ENCODE peak calls at places on chromosomes 2 and 18, in six cellular contexts. P, N, L, R, M and O are unnamed samples.
A peak's percentile ranks its signal among the peaks of the same experiment; 100 is the strongest.

GRCh38 chr2:217445726-217446125 is 557.1 kb downstream of the TNS1 start:
- DNase-seq in L (no peak), N (no peak), R (no peak), P (peak; percentile 64), M (no peak), O (no peak)

GRCh38 chr18:23838801-23839366 is 149.6 kb downstream of the LAMA3 start:
- DNase-seq in R (no peak), N (no peak), L (no peak), P (no peak), M (no peak), O (no peak)

GRCh38 chr2:98013407-98014042 is 17.8 kb upstream of the TMEM131 start:
- DNase-seq in L (no peak), P (no peak), M (no peak), N (no peak), R (no peak), O (no peak)

GRCh38 chr2:203599509-203599908 is 64.4 kb upstream of the RAPH1 start:
- DNase-seq in R (no peak), N (no peak), L (no peak), P (no peak), M (no peak), O (no peak)

GRCh38 chr2:12050381-12050780 is 303.9 kb downstream of the LPIN1 start:
- DNase-seq in L (no peak), M (no peak), R (no peak), P (no peak), N (no peak), O (no peak)

GRCh38 chr2:109185338-109185737 is 56.3 kb downstream of the SH3RF3 start:
- DNase-seq in P (no peak), L (peak; percentile 82), N (no peak), R (no peak), M (no peak), O (no peak)

GRCh38 chr2:201579536-201579935 is 63.8 kb downstream of the TMEM237 start:
- DNase-seq in N (no peak), M (no peak), P (no peak), R (no peak), L (no peak), O (no peak)

GRCh38 chr2:150142561-150142960 is 344.9 kb downstream of the RND3 start:
- DNase-seq in P (no peak), N (no peak), M (no peak), L (no peak), R (no peak), O (no peak)

GRCh38 chr2:168529054-168529833 is 73.2 kb downstream of the CERS6 start:
- DNase-seq in R (no peak), N (no peak), P (no peak), M (no peak), L (no peak), O (no peak)

GRCh38 chr2:8576525-8577157 is 105.2 kb upstream of the ID2 start:
- DNase-seq in N (peak; percentile 71), P (no peak), M (no peak), R (no peak), L (peak; percentile 68), O (no peak)

GRCh38 chr2:173963323-173963816 is 1.8 kb downstream of the SP3 start:
- DNase-seq in M (no peak), R (no peak), N (peak; percentile 79), L (peak; percentile 67), P (no peak), O (no peak)

GRCh38 chr2:152415811-152416210 is 80.8 kb downstream of the FMNL2 start:
- DNase-seq in P (peak; percentile 55), M (no peak), N (no peak), L (no peak), R (no peak), O (no peak)

GRCh38 chr18:77057043-77057442 is 75.5 kb downstream of the MBP start:
- DNase-seq in R (peak; percentile 74), P (no peak), M (no peak), L (no peak), N (no peak), O (no peak)

GRCh38 chr2:53610260-53610659 is 157.3 kb upstream of the CHAC2 start:
- DNase-seq in P (no peak), N (no peak), L (no peak), M (no peak), R (no peak), O (no peak)

GRCh38 chr2:1641498-1641897 is 102.8 kb downstream of the PXDN start:
- DNase-seq in M (no peak), L (peak; percentile 52), N (no peak), R (no peak), P (no peak), O (no peak)

GRCh38 chr2:67485431-67485830 is 88.3 kb downstream of the ETAA1 start:
- DNase-seq in P (no peak), R (no peak), L (no peak), N (no peak), M (no peak), O (no peak)

GRCh38 chr18:47935321-47935720 is 4.9 kb upstream of the SMAD2 start:
- DNase-seq in M (no peak), R (no peak), P (no peak), N (no peak), L (no peak), O (no peak)

GRCh38 chr2:27353762-27354596 is 2.6 kb downstream of the GTF3C2 start:
- DNase-seq in N (no peak), L (no peak), P (no peak), R (no peak), M (no peak), O (no peak)

GRCh38 chr2:221554769-221555510 is 17.2 kb downstream of the EPHA4 start:
- DNase-seq in P (no peak), M (no peak), N (no peak), L (no peak), R (peak; percentile 8), O (peak; percentile 30)

GRCh38 chr2:221552282-221552681 is 19.8 kb downstream of the EPHA4 start:
- DNase-seq in R (peak; percentile 19), N (no peak), L (no peak), P (no peak), M (no peak), O (no peak)

GRCh38 chr2:221551864-221552263 is 20.2 kb downstream of the EPHA4 start:
- DNase-seq in P (no peak), R (no peak), N (no peak), M (no peak), L (no peak), O (no peak)

GRCh38 chr2:221555511-221555845 is 16.6 kb downstream of the EPHA4 start:
- DNase-seq in R (no peak), M (no peak), L (no peak), P (no peak), N (no peak), O (no peak)

DNA sequence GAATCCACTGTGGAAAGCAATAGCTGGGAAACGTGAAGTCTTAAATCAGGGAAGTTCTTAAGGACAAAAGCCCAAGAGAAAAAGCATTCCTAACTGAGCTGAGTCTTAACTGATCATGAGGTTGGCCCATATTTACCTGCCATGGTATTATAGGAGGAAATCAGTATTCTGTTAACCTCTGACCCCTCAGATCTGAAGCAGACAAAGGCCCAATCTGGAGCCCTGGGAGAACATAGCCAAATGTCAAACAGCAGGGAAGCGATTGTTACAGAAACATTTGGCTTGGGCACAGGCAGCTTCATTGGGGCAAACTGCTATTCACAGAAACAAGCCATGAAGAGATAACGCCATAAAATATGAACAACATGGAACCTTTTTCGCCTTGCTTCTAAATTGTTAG is 18.8 kb downstream of the EPHA4 start:
- DNase-seq in N (no peak), L (no peak), M (no peak), P (no peak), R (no peak), O (no peak)
- H3K4me1 ChIP-seq in N (peaks cover 16% of the 10 kb centered on the region), L (peaks cover 22% of the 10 kb centered on the region), M (no peaks in the 10 kb centered on the region), P (peaks cover 13% of the 10 kb centered on the region), R (peaks cover 9% of the 10 kb centered on the region), O (no peaks in the 10 kb centered on the region)

GRCh38 chr2:240564571-240565266 is 3.6 kb upstream of the RNPEPL1 start:
- DNase-seq in M (no peak), L (no peak), P (no peak), R (no peak), N (peak; percentile 59), O (peak; percentile 56)
- TF ChIP-seq CTCF in M (no peak), L (no peak), P (no peak), R (no peak), N (no peak), O (no peak)

GRCh38 chr2:233832869-233833812 is 21.2 kb downstream of the HJURP start:
- DNase-seq in R (no peak), L (peak; percentile 61), P (no peak), M (no peak), N (peak; percentile 76), O (peak; percentile 63)
- TF ChIP-seq POLR2A in R (no peak), L (no peak), P (no peak), M (no peak), N (no peak), O (no peak)

DNA sequence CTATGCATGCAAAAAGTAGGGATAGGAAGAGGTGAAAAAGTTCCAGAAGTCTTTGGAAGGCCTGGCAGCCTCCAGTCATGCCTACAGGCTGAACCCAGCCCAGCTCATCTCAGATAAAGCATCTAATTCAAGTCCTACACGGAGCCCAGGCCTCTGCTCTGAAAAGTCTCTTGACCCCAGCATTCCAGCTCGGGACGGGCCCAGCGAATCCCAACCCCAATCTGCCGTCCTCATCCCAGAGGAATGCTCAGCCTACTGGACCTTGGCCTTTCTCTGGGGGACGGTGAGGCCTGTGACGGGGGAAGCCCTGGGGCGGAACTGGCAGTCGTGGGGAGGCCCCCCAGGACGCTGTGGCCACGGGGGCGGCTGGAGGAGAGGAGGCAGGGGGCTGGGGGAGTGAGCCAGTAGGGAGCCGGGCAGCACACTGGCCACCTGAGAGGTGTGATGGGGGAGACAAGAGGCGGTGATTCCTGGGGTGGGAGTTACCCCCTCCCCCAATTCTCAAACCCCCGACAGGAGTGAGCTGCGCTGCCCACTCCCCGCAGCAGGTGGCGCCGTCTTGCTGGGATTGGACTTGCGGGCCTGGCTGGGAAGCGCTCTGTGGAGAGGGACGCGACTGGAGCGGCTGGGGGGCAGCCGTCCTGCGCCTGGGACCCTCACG is 182.4 kb upstream of the HAAO start:
- DNase-seq in R (peak; percentile 90), P (no peak), L (peak; percentile 89), N (peak; percentile 86), M (no peak), O (peak; percentile 79)
- H3K4me1 ChIP-seq in R (no peaks in the 10 kb centered on the region), P (peaks cover 12% of the 10 kb centered on the region), L (peaks cover 23% of the 10 kb centered on the region), N (peaks cover 34% of the 10 kb centered on the region), M (peaks cover 13% of the 10 kb centered on the region), O (no peaks in the 10 kb centered on the region)

DNA sequence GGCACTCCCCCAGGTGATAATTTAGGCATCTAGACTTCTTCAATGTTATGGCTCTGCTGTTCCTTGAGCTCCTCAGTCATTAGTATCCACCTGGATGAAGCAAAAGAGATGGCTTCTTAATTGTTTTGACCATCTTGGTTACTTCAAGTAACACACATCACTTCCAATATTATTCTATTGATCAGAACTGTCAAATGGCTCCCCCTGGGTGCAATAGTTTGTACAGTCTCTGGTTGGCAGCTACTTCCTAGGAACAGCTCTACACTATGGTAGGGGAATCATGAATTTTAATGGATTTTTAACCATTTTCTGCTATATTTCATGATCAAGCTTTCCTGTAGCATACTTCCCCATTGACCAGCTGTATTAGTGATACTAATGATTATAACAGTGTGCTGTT is 157.0 kb downstream of the NYAP2 start:
- DNase-seq in R (no peak), N (no peak), L (no peak), M (no peak), P (no peak), O (no peak)
- TF ChIP-seq CTCF in R (no peak), N (no peak), L (no peak), M (no peak), P (no peak), O (no peak)